ENCODE peak calls at places on chromosome 12, in seven cellular contexts. B, G, Q, Z, H, D and X are unnamed samples.
A peak's percentile ranks its signal among the peaks of the same experiment; 100 is the strongest.

GRCh38 chr12:75986001-75986739 is 45.4 kb downstream of the PHLDA1 start:
- DNase-seq in B (no peak), G (no peak), Q (no peak), Z (no peak), H (no peak), D (no peak), X (no peak)

GRCh38 chr12:117685115-117685926 is 283.5 kb downstream of the KSR2 start:
- DNase-seq in B (no peak), G (peak; percentile 20), Q (peak; percentile 94), Z (peak; percentile 83), H (no peak), D (no peak), X (no peak)

GRCh38 chr12:79547044-79547734 is 143.6 kb downstream of the PAWR start:
- DNase-seq in B (peak; percentile 78), G (no peak), Q (peak; percentile 98), Z (no peak), H (no peak), D (peak; percentile 96), X (no peak)

GRCh38 chr12:66149702-66150398 is 19.3 kb upstream of the LLPH start:
- DNase-seq in B (no peak), G (no peak), Q (peak; percentile 43), Z (peak; percentile 55), H (no peak), D (no peak), X (no peak)

GRCh38 chr12:67193705-67194104 is 75.5 kb upstream of the CAND1 start:
- DNase-seq in B (no peak), G (no peak), Q (peak; percentile 70), Z (no peak), H (peak; percentile 41), D (no peak), X (no peak)

GRCh38 chr12:99043319-99043914 is 398.3 kb downstream of the APAF1 start:
- DNase-seq in B (peak; percentile 51), G (peak; percentile 51), Q (peak; percentile 79), Z (peak; percentile 73), H (no peak), D (peak; percentile 41), X (peak; percentile 61)

GRCh38 chr12:65175385-65175784 is 6.0 kb downstream of the LEMD3 start:
- DNase-seq in B (no peak), G (no peak), Q (no peak), Z (no peak), H (no peak), D (no peak), X (no peak)

GRCh38 chr12:131773582-131774221 is 54.5 kb upstream of the MMP17 start:
- DNase-seq in B (no peak), G (no peak), Q (peak; percentile 69), Z (no peak), H (no peak), D (no peak), X (no peak)

GRCh38 chr12:125561-125960 is 59.0 kb downstream of the IQSEC3 start:
- DNase-seq in B (no peak), G (no peak), Q (no peak), Z (no peak), H (no peak), D (no peak), X (no peak)

GRCh38 chr12:15858348-15858747 is 23.8 kb upstream of the STRAP start:
- DNase-seq in B (no peak), G (no peak), Q (peak; percentile 63), Z (no peak), H (no peak), D (no peak), X (no peak)

GRCh38 chr12:39620664-39621658 is 1.4 kb upstream of the ABCD2 start:
- DNase-seq in B (no peak), G (no peak), Q (no peak), Z (no peak), H (peak; percentile 66), D (no peak), X (no peak)

GRCh38 chr12:4435537-4435936 is 10.1 kb downstream of the FGF6 start:
- DNase-seq in B (no peak), G (no peak), Q (no peak), Z (no peak), H (no peak), D (no peak), X (peak; percentile 15)

GRCh38 chr12:12323118-12323517 is 26.9 kb downstream of the MANSC1 start:
- DNase-seq in B (no peak), G (no peak), Q (no peak), Z (no peak), H (no peak), D (no peak), X (no peak)

GRCh38 chr12:53481957-53482586 is 17.2 kb downstream of the MAP3K12 start:
- DNase-seq in B (no peak), G (no peak), Q (peak; percentile 83), Z (no peak), H (no peak), D (no peak), X (no peak)

GRCh38 chr12:116977465-116978380 is 67.0 kb downstream of the FBXW8 start:
- DNase-seq in B (no peak), G (no peak), Q (no peak), Z (no peak), H (no peak), D (no peak), X (no peak)

GRCh38 chr12:3199551-3200031 is 122.4 kb downstream of the TSPAN9 start:
- DNase-seq in B (no peak), G (no peak), Q (peak; percentile 70), Z (no peak), H (no peak), D (no peak), X (no peak)

GRCh38 chr12:26282339-26282945 is 87.1 kb downstream of the SSPN start:
- DNase-seq in B (no peak), G (no peak), Q (no peak), Z (no peak), H (no peak), D (no peak), X (no peak)

GRCh38 chr12:53652366-53652765 is 23.5 kb downstream of the ATP5MC2 start:
- DNase-seq in B (no peak), G (no peak), Q (no peak), Z (no peak), H (no peak), D (no peak), X (no peak)

DNA sequence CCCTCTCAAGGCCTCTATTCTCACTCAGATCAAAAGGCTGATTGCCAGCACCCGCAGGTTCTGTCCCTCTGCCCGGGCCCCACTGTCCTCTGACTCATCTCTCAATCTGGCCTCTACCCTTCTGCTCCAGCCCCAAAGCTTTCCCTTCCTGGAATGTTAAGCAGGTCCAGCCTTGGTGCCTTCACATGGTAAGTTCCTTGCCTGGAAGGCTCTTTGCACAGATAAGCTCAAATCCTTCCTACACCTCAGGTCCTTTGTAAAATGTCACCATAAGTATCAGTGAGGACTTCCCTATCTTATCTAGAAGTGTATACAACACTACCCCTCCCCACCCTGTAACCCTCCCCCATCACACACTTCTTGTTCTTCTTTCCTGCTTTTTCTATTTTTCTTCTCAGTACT is 22.2 kb downstream of the LPCAT3 start:
- DNase-seq in B (peak; percentile 23), G (no peak), Q (no peak), Z (no peak), H (no peak), D (no peak), X (peak; percentile 55)
- H3K27ac ChIP-seq in B (peak overlapping the region; percentile 26), G (no peak overlapping the region), Q (no peak overlapping the region), Z (no peak overlapping the region), H (no peak overlapping the region), D (no peak overlapping the region), X (no peak overlapping the region)

GRCh38 chr12:124460771-124461170 is 106.6 kb downstream of the NCOR2 start:
- DNase-seq in B (no peak), G (no peak), Q (no peak), Z (no peak), H (peak; percentile 48), D (no peak), X (no peak)

GRCh38 chr12:124457287-124458219 is 109.9 kb downstream of the NCOR2 start:
- DNase-seq in B (no peak), G (peak; percentile 82), Q (no peak), Z (peak; percentile 95), H (peak; percentile 65), D (no peak), X (no peak)

GRCh38 chr12:124459852-124460645 is 107.4 kb downstream of the NCOR2 start:
- DNase-seq in B (no peak), G (no peak), Q (no peak), Z (no peak), H (no peak), D (no peak), X (no peak)

GRCh38 chr12:124458220-124458991 is 109.0 kb downstream of the NCOR2 start:
- DNase-seq in B (no peak), G (no peak), Q (no peak), Z (no peak), H (no peak), D (no peak), X (no peak)

DNA sequence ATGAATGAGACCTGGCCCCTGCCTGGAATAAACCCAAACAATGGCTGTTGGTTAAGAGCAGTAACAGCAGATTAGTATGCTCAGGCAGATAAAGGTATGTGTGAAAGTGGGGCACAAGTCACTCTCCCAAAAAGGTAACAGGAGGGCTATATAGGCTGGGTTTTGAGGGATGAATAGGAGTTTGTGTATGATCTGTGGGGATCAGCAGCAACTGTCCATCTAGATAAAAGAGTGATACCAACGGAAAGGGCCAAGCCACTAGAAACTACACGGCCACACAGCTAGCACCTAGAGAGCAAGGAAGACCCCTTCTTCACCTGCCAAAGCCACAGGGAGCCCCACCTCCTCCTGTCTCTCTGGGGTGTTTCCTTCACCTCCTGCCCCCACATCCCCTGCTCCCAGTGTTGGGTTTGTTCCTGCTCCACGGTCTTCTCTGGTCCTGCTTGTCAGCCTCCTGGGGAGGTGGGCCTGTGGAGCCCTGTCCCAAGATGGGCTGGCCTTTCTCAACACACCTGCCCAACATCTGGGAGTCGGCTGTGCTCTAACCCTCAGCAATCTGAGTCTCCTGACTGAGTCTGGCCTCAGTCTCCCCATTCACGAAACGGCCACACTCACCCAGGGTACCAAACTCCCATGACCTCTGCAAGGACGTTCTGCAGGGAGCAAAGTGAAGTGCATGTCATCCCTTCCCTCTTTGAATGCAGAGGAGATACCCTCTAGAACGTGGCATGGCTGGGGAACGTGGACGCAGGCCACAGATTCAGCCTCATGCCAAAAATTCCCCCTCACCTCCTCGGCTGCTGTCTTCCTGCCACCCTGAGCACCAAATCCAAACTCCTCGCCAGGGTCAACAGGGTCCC is 108.2 kb downstream of the NCOR2 start:
- DNase-seq in B (no peak), G (no peak), Q (no peak), Z (no peak), H (no peak), D (no peak), X (no peak)
- H3K36me3 ChIP-seq in B (no peaks in the 10 kb centered on the region), G (no peaks in the 10 kb centered on the region), Q (no peaks in the 10 kb centered on the region), Z (peaks cover 31% of the 10 kb centered on the region), H (no peaks in the 10 kb centered on the region), D (peaks cover 32% of the 10 kb centered on the region), X (no peaks in the 10 kb centered on the region)

DNA sequence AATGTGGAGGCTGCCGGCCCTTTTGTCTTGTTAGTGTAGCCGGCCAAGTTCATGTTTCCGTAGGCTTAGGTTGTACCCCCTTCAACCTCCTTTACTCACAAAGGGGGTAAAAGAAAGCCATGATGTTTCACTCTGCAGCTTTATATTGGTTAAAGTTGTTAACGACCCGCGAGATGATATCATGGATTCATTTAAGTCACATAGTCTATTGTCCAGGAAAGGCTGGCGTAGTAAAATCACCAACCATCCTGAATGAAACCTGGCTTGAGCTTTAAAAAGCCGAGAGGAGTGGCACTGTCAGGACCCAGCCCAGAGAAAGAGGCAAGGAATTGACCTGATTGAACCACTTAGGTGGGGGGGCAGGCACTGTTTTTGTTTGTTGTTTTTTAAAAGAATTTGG is 1.3 kb downstream of the UNG start:
- DNase-seq in B (no peak), G (no peak), Q (no peak), Z (no peak), H (no peak), D (no peak), X (no peak)
- H3K27ac ChIP-seq in B (peak overlapping the region; percentile 56), G (peak overlapping the region; percentile 95), Q (peak overlapping the region; percentile 55), Z (peak overlapping the region; percentile 88), H (peak overlapping the region; percentile 18), D (peak overlapping the region; percentile 55), X (peak overlapping the region; percentile 55)

GRCh38 chr12:104299842-104300481 is 3.6 kb upstream of the EID3 start:
- DNase-seq in B (no peak), G (no peak), Q (peak; percentile 30), Z (no peak), H (no peak), D (no peak), X (no peak)
- H3K36me3 ChIP-seq in B (peaks cover 65% of the 10 kb centered on the region), G (no peaks in the 10 kb centered on the region), Q (peaks cover 6% of the 10 kb centered on the region), Z (peaks cover 14% of the 10 kb centered on the region), H (peaks cover 10% of the 10 kb centered on the region), D (peaks cover 35% of the 10 kb centered on the region), X (no peaks in the 10 kb centered on the region)